ENCODE peak calls at places on chromosomes 3 and 15, in seven cellular contexts. One of them, this sample, is unnamed.

GRCh38 chr15:29089731-29090616 is 179.6 kb downstream of the NSMCE3 start:
- DNase-seq in tibial nerve: no peak
- DNase-seq in uterus: no peak
- DNase-seq in left ventricle myocardium inferior: no peak
- DNase-seq in BJ: no peak
- DNase-seq in hepatocyte: no peak
- DNase-seq in heart left ventricle: no peak
- DNase-seq in this sample: no peak

GRCh38 chr3:8658326-8659212 is 14.0 kb upstream of the SSUH2 start:
- DNase-seq in left ventricle myocardium inferior: peak; percentile 85
- DNase-seq in BJ: no peak
- DNase-seq in hepatocyte: peak; percentile 91
- DNase-seq in tibial nerve: peak; percentile 76
- DNase-seq in uterus: peak; percentile 35
- DNase-seq in heart left ventricle: peak; percentile 95
- DNase-seq in this sample: peak; percentile 77

GRCh38 chr15:63832620-63833245 is 1.0 kb downstream of the HERC1 start:
- DNase-seq in heart left ventricle: peak; percentile 42
- DNase-seq in tibial nerve: no peak
- DNase-seq in left ventricle myocardium inferior: no peak
- DNase-seq in hepatocyte: peak; percentile 13
- DNase-seq in BJ: no peak
- DNase-seq in uterus: no peak
- DNase-seq in this sample: no peak

GRCh38 chr15:89647191-89647851 is 7.9 kb downstream of the KIF7 start:
- DNase-seq in heart left ventricle: peak; percentile 82
- DNase-seq in tibial nerve: peak; percentile 78
- DNase-seq in hepatocyte: peak; percentile 79
- DNase-seq in uterus: peak; percentile 71
- DNase-seq in BJ: no peak
- DNase-seq in left ventricle myocardium inferior: peak; percentile 82
- DNase-seq in this sample: peak; percentile 86

GRCh38 chr3:168427830-168428471 is 332.2 kb upstream of the GOLIM4 start:
- DNase-seq in left ventricle myocardium inferior: no peak
- DNase-seq in tibial nerve: no peak
- DNase-seq in heart left ventricle: no peak
- DNase-seq in hepatocyte: no peak
- DNase-seq in BJ: no peak
- DNase-seq in uterus: no peak
- DNase-seq in this sample: no peak

GRCh38 chr15:98150084-98150483 is 189.6 kb downstream of the ARRDC4 start:
- DNase-seq in uterus: no peak
- DNase-seq in BJ: no peak
- DNase-seq in hepatocyte: no peak
- DNase-seq in heart left ventricle: no peak
- DNase-seq in left ventricle myocardium inferior: no peak
- DNase-seq in tibial nerve: no peak
- DNase-seq in this sample: no peak

GRCh38 chr15:41024141-41024540 is 70.9 kb downstream of the CHAC1 start:
- DNase-seq in BJ: peak; percentile 51
- DNase-seq in left ventricle myocardium inferior: no peak
- DNase-seq in heart left ventricle: no peak
- DNase-seq in tibial nerve: no peak
- DNase-seq in uterus: no peak
- DNase-seq in hepatocyte: peak; percentile 11
- DNase-seq in this sample: no peak

GRCh38 chr3:154188846-154189245 is 67.7 kb downstream of the ARHGEF26 start:
- DNase-seq in left ventricle myocardium inferior: no peak
- DNase-seq in uterus: no peak
- DNase-seq in tibial nerve: no peak
- DNase-seq in heart left ventricle: no peak
- DNase-seq in hepatocyte: no peak
- DNase-seq in BJ: no peak
- DNase-seq in this sample: no peak

GRCh38 chr3:48446043-48446424 is 503 bp upstream of the ATRIP start:
- DNase-seq in hepatocyte: no peak
- DNase-seq in tibial nerve: no peak
- DNase-seq in BJ: no peak
- DNase-seq in uterus: no peak
- DNase-seq in left ventricle myocardium inferior: no peak
- DNase-seq in heart left ventricle: no peak
- DNase-seq in this sample: no peak

GRCh38 chr15:80587816-80588456 is 107.2 kb upstream of the ABHD17C start:
- DNase-seq in tibial nerve: no peak
- DNase-seq in uterus: no peak
- DNase-seq in BJ: no peak
- DNase-seq in heart left ventricle: no peak
- DNase-seq in hepatocyte: no peak
- DNase-seq in left ventricle myocardium inferior: no peak
- DNase-seq in this sample: peak; percentile 45
- H3K4me3 ChIP-seq in tibial nerve: no peak overlapping the region
- H3K4me3 ChIP-seq in uterus: no peak overlapping the region
- H3K4me3 ChIP-seq in BJ: no peak overlapping the region
- H3K4me3 ChIP-seq in heart left ventricle: no peak overlapping the region
- H3K4me3 ChIP-seq in hepatocyte: no peak overlapping the region
- H3K4me3 ChIP-seq in left ventricle myocardium inferior: no peak overlapping the region
- H3K4me3 ChIP-seq in this sample: no peak overlapping the region

GRCh38 chr3:109618766-109619378 is 281.5 kb upstream of the DPPA4 start:
- DNase-seq in tibial nerve: no peak
- DNase-seq in heart left ventricle: no peak
- DNase-seq in uterus: no peak
- DNase-seq in left ventricle myocardium inferior: no peak
- DNase-seq in BJ: no peak
- DNase-seq in hepatocyte: no peak
- DNase-seq in this sample: no peak
- TF ChIP-seq CTCF in tibial nerve: no peak
- TF ChIP-seq CTCF in heart left ventricle: no peak
- TF ChIP-seq CTCF in uterus: no peak
- TF ChIP-seq CTCF in left ventricle myocardium inferior: no peak
- TF ChIP-seq CTCF in BJ: no peak
- TF ChIP-seq CTCF in hepatocyte: no peak
- TF ChIP-seq CTCF in this sample: no peak

GRCh38 chr15:92921215-92922131 is 21.3 kb downstream of the CHD2 start:
- DNase-seq in heart left ventricle: no peak
- DNase-seq in uterus: no peak
- DNase-seq in hepatocyte: peak; percentile 61
- DNase-seq in left ventricle myocardium inferior: no peak
- DNase-seq in tibial nerve: no peak
- DNase-seq in BJ: no peak
- DNase-seq in this sample: no peak
- H3K4me3 ChIP-seq in heart left ventricle: no peak overlapping the region
- H3K4me3 ChIP-seq in uterus: no peak overlapping the region
- H3K4me3 ChIP-seq in hepatocyte: no peak overlapping the region
- H3K4me3 ChIP-seq in left ventricle myocardium inferior: no peak overlapping the region
- H3K4me3 ChIP-seq in tibial nerve: no peak overlapping the region
- H3K4me3 ChIP-seq in BJ: no peak overlapping the region
- H3K4me3 ChIP-seq in this sample: no peak overlapping the region

GRCh38 chr3:12601072-12601471 is 44.2 kb downstream of the MKRN2 start:
- DNase-seq in uterus: no peak
- DNase-seq in heart left ventricle: no peak
- DNase-seq in left ventricle myocardium inferior: no peak
- DNase-seq in tibial nerve: no peak
- DNase-seq in hepatocyte: no peak
- DNase-seq in BJ: no peak
- DNase-seq in this sample: no peak
- TF ChIP-seq CTCF in uterus: peak; percentile 5
- TF ChIP-seq CTCF in heart left ventricle: no peak
- TF ChIP-seq CTCF in left ventricle myocardium inferior: peak; percentile 36
- TF ChIP-seq CTCF in tibial nerve: no peak
- TF ChIP-seq CTCF in hepatocyte: peak; percentile 17
- TF ChIP-seq CTCF in BJ: no peak
- TF ChIP-seq CTCF in this sample: peak; percentile 33

DNA sequence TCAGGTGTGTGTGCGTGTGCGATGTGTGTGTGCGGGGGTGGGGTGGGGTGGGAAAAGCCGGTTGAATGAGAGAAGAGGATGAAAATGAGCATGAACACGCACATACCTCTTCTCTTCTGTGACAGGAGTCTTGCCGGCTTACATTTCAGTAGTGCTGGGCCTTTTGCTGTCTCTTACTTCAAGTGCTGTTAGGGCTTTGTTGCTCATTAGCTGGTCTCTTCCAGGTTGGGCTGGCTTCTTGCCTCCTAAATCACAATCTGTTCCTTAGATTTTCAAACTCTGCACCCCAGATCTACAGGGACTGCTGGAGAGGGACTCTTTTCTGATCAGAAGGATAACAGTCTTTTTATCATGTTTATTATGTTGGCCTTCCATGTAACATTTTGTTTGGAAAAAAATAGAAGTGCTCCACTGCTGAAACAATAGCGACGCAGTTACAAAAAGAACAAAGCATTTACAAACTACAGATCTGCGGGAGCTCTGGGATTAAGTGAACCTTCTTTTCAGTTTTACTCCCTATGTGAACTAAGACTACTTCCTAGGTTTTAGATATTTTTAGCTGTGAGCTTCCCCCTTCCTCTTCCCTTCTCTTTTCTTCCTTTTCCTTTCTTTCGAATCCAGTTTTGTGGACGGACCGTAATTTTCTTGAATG is 48.5 kb downstream of the USP13 start:
- DNase-seq in heart left ventricle: no peak
- DNase-seq in tibial nerve: no peak
- DNase-seq in BJ: no peak
- DNase-seq in left ventricle myocardium inferior: no peak
- DNase-seq in hepatocyte: no peak
- DNase-seq in uterus: no peak
- DNase-seq in this sample: no peak
- H3K4me3 ChIP-seq in heart left ventricle: no peak overlapping the region
- H3K4me3 ChIP-seq in tibial nerve: no peak overlapping the region
- H3K4me3 ChIP-seq in BJ: no peak overlapping the region
- H3K4me3 ChIP-seq in left ventricle myocardium inferior: no peak overlapping the region
- H3K4me3 ChIP-seq in hepatocyte: no peak overlapping the region
- H3K4me3 ChIP-seq in uterus: no peak overlapping the region
- H3K4me3 ChIP-seq in this sample: no peak overlapping the region

DNA sequence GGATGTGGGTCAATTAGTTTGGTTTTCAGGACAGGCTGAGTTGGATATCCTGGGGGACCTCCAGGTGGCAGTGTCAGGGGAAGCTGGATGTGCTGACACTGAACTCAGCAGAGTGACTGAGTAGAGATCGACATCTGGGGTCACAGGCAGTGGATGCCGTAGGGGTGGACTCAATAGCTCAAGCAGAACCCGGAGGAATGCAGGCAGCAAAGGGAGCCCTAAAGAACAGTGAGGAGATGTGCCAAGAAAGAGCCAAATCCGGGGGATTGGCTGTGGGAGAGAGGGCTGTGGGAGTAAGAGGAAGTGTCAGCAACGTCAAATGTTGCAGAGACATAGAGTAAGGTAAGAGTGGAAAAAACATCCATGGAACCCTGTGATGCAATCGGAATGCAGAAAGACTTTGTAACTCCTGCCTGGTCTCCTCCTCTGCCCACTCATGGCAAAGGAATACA is 11.6 kb downstream of the CCR5AS start:
- DNase-seq in hepatocyte: peak; percentile 27
- DNase-seq in uterus: no peak
- DNase-seq in heart left ventricle: no peak
- DNase-seq in tibial nerve: no peak
- DNase-seq in BJ: no peak
- DNase-seq in left ventricle myocardium inferior: no peak
- DNase-seq in this sample: no peak
- TF ChIP-seq CTCF in hepatocyte: no peak
- TF ChIP-seq CTCF in uterus: no peak
- TF ChIP-seq CTCF in heart left ventricle: no peak
- TF ChIP-seq CTCF in tibial nerve: no peak
- TF ChIP-seq CTCF in BJ: no peak
- TF ChIP-seq CTCF in left ventricle myocardium inferior: no peak
- TF ChIP-seq CTCF in this sample: no peak

GRCh38 chr3:32105291-32106131 is 909 bp upstream of the GPD1L start:
- DNase-seq in hepatocyte: no peak
- DNase-seq in uterus: no peak
- DNase-seq in BJ: no peak
- DNase-seq in heart left ventricle: no peak
- DNase-seq in tibial nerve: no peak
- DNase-seq in left ventricle myocardium inferior: no peak
- DNase-seq in this sample: no peak
- H3K4me3 ChIP-seq in hepatocyte: no peak overlapping the region
- H3K4me3 ChIP-seq in uterus: peak overlapping the region; percentile 76
- H3K4me3 ChIP-seq in BJ: no peak overlapping the region
- H3K4me3 ChIP-seq in heart left ventricle: no peak overlapping the region
- H3K4me3 ChIP-seq in tibial nerve: peak overlapping the region; percentile 64
- H3K4me3 ChIP-seq in left ventricle myocardium inferior: peak overlapping the region; percentile 99
- H3K4me3 ChIP-seq in this sample: peak overlapping the region; percentile 81

GRCh38 chr15:60390931-60391501 is 6.8 kb downstream of the ANXA2 start:
- DNase-seq in left ventricle myocardium inferior: no peak
- DNase-seq in BJ: no peak
- DNase-seq in tibial nerve: no peak
- DNase-seq in hepatocyte: peak; percentile 78
- DNase-seq in heart left ventricle: peak; percentile 44
- DNase-seq in uterus: no peak
- DNase-seq in this sample: peak; percentile 79
- TF ChIP-seq CTCF in left ventricle myocardium inferior: no peak
- TF ChIP-seq CTCF in BJ: no peak
- TF ChIP-seq CTCF in tibial nerve: no peak
- TF ChIP-seq CTCF in hepatocyte: no peak
- TF ChIP-seq CTCF in heart left ventricle: no peak
- TF ChIP-seq CTCF in uterus: no peak
- TF ChIP-seq CTCF in this sample: no peak

This sample was measured in tibial artery.